ENCODE peak calls at places on chromosomes 3 and 15, in eight cellular contexts. One of them, this sample, is unnamed.

GRCh38 chr3:194806991-194807685 is 121.5 kb downstream of the FAM43A start:
- DNase-seq in breast epithelium: no peak
- DNase-seq in OCI-LY7: no peak
- DNase-seq in DND-41: no peak
- DNase-seq in nephron progenitor cell: no peak
- DNase-seq in activated B cell treated with CpG ODN at 0.5 μM for 24 hours: no peak
- DNase-seq in dorsolateral prefrontal cortex: no peak
- DNase-seq in PC-3: no peak
- DNase-seq in this sample: no peak

GRCh38 chr15:82810061-82810862 is 834 bp downstream of the WHAMM start:
- DNase-seq in breast epithelium: no peak
- DNase-seq in OCI-LY7: peak
- DNase-seq in DND-41: peak
- DNase-seq in nephron progenitor cell: peak
- DNase-seq in activated B cell treated with CpG ODN at 0.5 μM for 24 hours: no peak
- DNase-seq in dorsolateral prefrontal cortex: no peak
- DNase-seq in PC-3: peak
- DNase-seq in this sample: peak

GRCh38 chr15:39084683-39085530 is 496.0 kb upstream of the THBS1 start:
- DNase-seq in breast epithelium: no peak
- DNase-seq in OCI-LY7: no peak
- DNase-seq in DND-41: no peak
- DNase-seq in nephron progenitor cell: no peak
- DNase-seq in activated B cell treated with CpG ODN at 0.5 μM for 24 hours: no peak
- DNase-seq in dorsolateral prefrontal cortex: peak
- DNase-seq in PC-3: no peak
- DNase-seq in this sample: peak

GRCh38 chr15:35980719-35981118 is 434.8 kb upstream of the DPH6 start:
- DNase-seq in breast epithelium: no peak
- DNase-seq in OCI-LY7: no peak
- DNase-seq in DND-41: no peak
- DNase-seq in nephron progenitor cell: no peak
- DNase-seq in activated B cell treated with CpG ODN at 0.5 μM for 24 hours: no peak
- DNase-seq in dorsolateral prefrontal cortex: no peak
- DNase-seq in PC-3: peak
- DNase-seq in this sample: no peak

GRCh38 chr3:122519693-122520092 is 5.0 kb upstream of the KPNA1 start:
- DNase-seq in breast epithelium: no peak
- DNase-seq in OCI-LY7: no peak
- DNase-seq in DND-41: no peak
- DNase-seq in nephron progenitor cell: no peak
- DNase-seq in activated B cell treated with CpG ODN at 0.5 μM for 24 hours: no peak
- DNase-seq in dorsolateral prefrontal cortex: no peak
- DNase-seq in PC-3: peak
- DNase-seq in this sample: no peak

GRCh38 chr15:48177383-48177874 is 666 bp downstream of the MYEF2 start:
- DNase-seq in breast epithelium: no peak
- DNase-seq in OCI-LY7: peak
- DNase-seq in DND-41: no peak
- DNase-seq in nephron progenitor cell: no peak
- DNase-seq in activated B cell treated with CpG ODN at 0.5 μM for 24 hours: no peak
- DNase-seq in dorsolateral prefrontal cortex: no peak
- DNase-seq in PC-3: peak
- DNase-seq in this sample: peak

GRCh38 chr3:32106929-32107362 is 526 bp downstream of the GPD1L start:
- DNase-seq in breast epithelium: peak
- DNase-seq in OCI-LY7: peak
- DNase-seq in DND-41: no peak
- DNase-seq in nephron progenitor cell: no peak
- DNase-seq in activated B cell treated with CpG ODN at 0.5 μM for 24 hours: no peak
- DNase-seq in dorsolateral prefrontal cortex: peak
- DNase-seq in PC-3: peak
- DNase-seq in this sample: peak

GRCh38 chr3:124639406-124640237 is 90.6 kb upstream of the UMPS start:
- DNase-seq in breast epithelium: no peak
- DNase-seq in OCI-LY7: no peak
- DNase-seq in DND-41: peak
- DNase-seq in nephron progenitor cell: no peak
- DNase-seq in activated B cell treated with CpG ODN at 0.5 μM for 24 hours: no peak
- DNase-seq in dorsolateral prefrontal cortex: no peak
- DNase-seq in PC-3: no peak
- DNase-seq in this sample: peak

GRCh38 chr3:15860014-15860934 is 62.5 kb upstream of the ANKRD28 start:
- DNase-seq in breast epithelium: peak
- DNase-seq in OCI-LY7: peak
- DNase-seq in DND-41: no peak
- DNase-seq in nephron progenitor cell: peak
- DNase-seq in activated B cell treated with CpG ODN at 0.5 μM for 24 hours: peak
- DNase-seq in dorsolateral prefrontal cortex: peak
- DNase-seq in PC-3: peak
- DNase-seq in this sample: peak

GRCh38 chr3:184568918-184569829 is 7.6 kb downstream of the EPHB3 start:
- DNase-seq in breast epithelium: peak
- DNase-seq in OCI-LY7: no peak
- DNase-seq in DND-41: no peak
- DNase-seq in nephron progenitor cell: peak
- DNase-seq in activated B cell treated with CpG ODN at 0.5 μM for 24 hours: no peak
- DNase-seq in dorsolateral prefrontal cortex: peak
- DNase-seq in PC-3: peak
- DNase-seq in this sample: no peak

GRCh38 chr15:36126194-36126593 is 453.2 kb upstream of the CDIN1 start:
- DNase-seq in breast epithelium: no peak
- DNase-seq in OCI-LY7: no peak
- DNase-seq in DND-41: no peak
- DNase-seq in nephron progenitor cell: no peak
- DNase-seq in activated B cell treated with CpG ODN at 0.5 μM for 24 hours: no peak
- DNase-seq in dorsolateral prefrontal cortex: peak
- DNase-seq in PC-3: no peak
- DNase-seq in this sample: no peak

GRCh38 chr3:8507496-8507895 is 5.9 kb downstream of the LMCD1 start:
- DNase-seq in breast epithelium: no peak
- DNase-seq in OCI-LY7: peak
- DNase-seq in DND-41: no peak
- DNase-seq in nephron progenitor cell: no peak
- DNase-seq in activated B cell treated with CpG ODN at 0.5 μM for 24 hours: no peak
- DNase-seq in dorsolateral prefrontal cortex: no peak
- DNase-seq in PC-3: no peak
- DNase-seq in this sample: peak

GRCh38 chr3:14791343-14791945 is 27.3 kb upstream of the FGD5 start:
- DNase-seq in breast epithelium: peak
- DNase-seq in OCI-LY7: peak
- DNase-seq in DND-41: peak
- DNase-seq in nephron progenitor cell: peak
- DNase-seq in activated B cell treated with CpG ODN at 0.5 μM for 24 hours: no peak
- DNase-seq in dorsolateral prefrontal cortex: no peak
- DNase-seq in PC-3: peak
- DNase-seq in this sample: peak

GRCh38 chr3:167884481-167884880 is 149.0 kb downstream of the SERPINI1 start:
- DNase-seq in breast epithelium: no peak
- DNase-seq in OCI-LY7: no peak
- DNase-seq in DND-41: no peak
- DNase-seq in nephron progenitor cell: no peak
- DNase-seq in activated B cell treated with CpG ODN at 0.5 μM for 24 hours: no peak
- DNase-seq in dorsolateral prefrontal cortex: no peak
- DNase-seq in PC-3: no peak
- DNase-seq in this sample: no peak

GRCh38 chr3:167885277-167885676 is 149.8 kb downstream of the SERPINI1 start:
- DNase-seq in breast epithelium: no peak
- DNase-seq in OCI-LY7: no peak
- DNase-seq in DND-41: no peak
- DNase-seq in nephron progenitor cell: no peak
- DNase-seq in activated B cell treated with CpG ODN at 0.5 μM for 24 hours: no peak
- DNase-seq in dorsolateral prefrontal cortex: no peak
- DNase-seq in PC-3: no peak
- DNase-seq in this sample: no peak

GRCh38 chr3:167883452-167883851 is 147.9 kb downstream of the SERPINI1 start:
- DNase-seq in breast epithelium: no peak
- DNase-seq in OCI-LY7: no peak
- DNase-seq in DND-41: no peak
- DNase-seq in nephron progenitor cell: no peak
- DNase-seq in activated B cell treated with CpG ODN at 0.5 μM for 24 hours: no peak
- DNase-seq in dorsolateral prefrontal cortex: no peak
- DNase-seq in PC-3: no peak
- DNase-seq in this sample: no peak

GRCh38 chr3:167880183-167880582 is 144.7 kb downstream of the SERPINI1 start:
- DNase-seq in breast epithelium: no peak
- DNase-seq in OCI-LY7: no peak
- DNase-seq in DND-41: no peak
- DNase-seq in nephron progenitor cell: no peak
- DNase-seq in activated B cell treated with CpG ODN at 0.5 μM for 24 hours: no peak
- DNase-seq in dorsolateral prefrontal cortex: no peak
- DNase-seq in PC-3: no peak
- DNase-seq in this sample: no peak

DNA sequence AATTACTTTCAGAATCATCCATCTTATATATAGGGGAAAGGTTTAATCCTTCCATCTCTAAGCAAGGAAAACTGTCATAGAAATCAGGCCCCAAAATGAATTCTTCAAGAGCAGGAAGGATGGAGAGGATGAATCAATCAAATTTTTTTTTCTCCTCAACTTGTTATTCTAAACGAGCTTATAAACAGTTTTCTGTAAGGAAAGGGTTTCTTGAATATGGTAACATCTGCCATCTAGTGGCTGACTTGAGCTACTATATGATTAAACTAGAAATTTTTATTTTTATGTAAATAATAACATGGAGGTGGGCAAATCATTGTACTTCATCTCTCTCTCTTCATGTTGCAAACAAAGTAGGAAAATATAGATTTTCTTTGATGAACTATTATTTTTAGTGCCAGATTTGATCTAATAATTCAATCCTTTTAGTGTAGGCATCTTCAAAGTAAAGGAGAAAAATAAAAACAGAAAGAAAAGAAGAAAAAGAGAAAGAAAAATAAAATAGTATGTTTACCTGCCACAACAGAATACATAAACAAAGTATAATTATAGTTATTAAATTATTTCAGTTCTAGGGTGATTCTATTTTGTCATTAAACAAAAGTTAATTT is 146.6 kb downstream of the SERPINI1 start:
- DNase-seq in breast epithelium: no peak
- DNase-seq in OCI-LY7: peak
- DNase-seq in DND-41: no peak
- DNase-seq in nephron progenitor cell: no peak
- DNase-seq in activated B cell treated with CpG ODN at 0.5 μM for 24 hours: no peak
- DNase-seq in dorsolateral prefrontal cortex: no peak
- DNase-seq in PC-3: peak
- DNase-seq in this sample: peak
- TF ChIP-seq CTCF in breast epithelium: peak
- TF ChIP-seq CTCF in OCI-LY7: peak
- TF ChIP-seq CTCF in DND-41: peak
- TF ChIP-seq CTCF in nephron progenitor cell: peak
- TF ChIP-seq CTCF in activated B cell treated with CpG ODN at 0.5 μM for 24 hours: peak
- TF ChIP-seq CTCF in dorsolateral prefrontal cortex: peak
- TF ChIP-seq CTCF in PC-3: peak
- TF ChIP-seq CTCF in this sample: peak

GRCh38 chr3:34011171-34012101 is 213.0 kb downstream of the PDCD6IP start:
- DNase-seq in breast epithelium: no peak
- DNase-seq in OCI-LY7: peak
- DNase-seq in DND-41: no peak
- DNase-seq in nephron progenitor cell: no peak
- DNase-seq in activated B cell treated with CpG ODN at 0.5 μM for 24 hours: no peak
- DNase-seq in dorsolateral prefrontal cortex: no peak
- DNase-seq in PC-3: peak
- DNase-seq in this sample: peak
- TF ChIP-seq CTCF in breast epithelium: no peak
- TF ChIP-seq CTCF in OCI-LY7: peak
- TF ChIP-seq CTCF in DND-41: peak
- TF ChIP-seq CTCF in nephron progenitor cell: no peak
- TF ChIP-seq CTCF in activated B cell treated with CpG ODN at 0.5 μM for 24 hours: no peak
- TF ChIP-seq CTCF in dorsolateral prefrontal cortex: no peak
- TF ChIP-seq CTCF in PC-3: peak
- TF ChIP-seq CTCF in this sample: peak

GRCh38 chr15:69502470-69503045 is 49.9 kb downstream of the RPLP1 start:
- DNase-seq in breast epithelium: no peak
- DNase-seq in OCI-LY7: no peak
- DNase-seq in DND-41: no peak
- DNase-seq in nephron progenitor cell: no peak
- DNase-seq in activated B cell treated with CpG ODN at 0.5 μM for 24 hours: no peak
- DNase-seq in dorsolateral prefrontal cortex: no peak
- DNase-seq in PC-3: no peak
- DNase-seq in this sample: no peak
- TF ChIP-seq CTCF in breast epithelium: peak
- TF ChIP-seq CTCF in OCI-LY7: peak
- TF ChIP-seq CTCF in DND-41: no peak
- TF ChIP-seq CTCF in nephron progenitor cell: no peak
- TF ChIP-seq CTCF in activated B cell treated with CpG ODN at 0.5 μM for 24 hours: no peak
- TF ChIP-seq CTCF in dorsolateral prefrontal cortex: no peak
- TF ChIP-seq CTCF in PC-3: peak
- TF ChIP-seq CTCF in this sample: peak

GRCh38 chr3:11529281-11529680 is 114.4 kb downstream of the VGLL4 start:
- DNase-seq in breast epithelium: no peak
- DNase-seq in OCI-LY7: no peak
- DNase-seq in DND-41: no peak
- DNase-seq in nephron progenitor cell: no peak
- DNase-seq in activated B cell treated with CpG ODN at 0.5 μM for 24 hours: no peak
- DNase-seq in dorsolateral prefrontal cortex: no peak
- DNase-seq in PC-3: no peak
- DNase-seq in this sample: no peak

GRCh38 chr3:11534011-11534782 is 109.5 kb downstream of the VGLL4 start:
- DNase-seq in breast epithelium: no peak
- DNase-seq in OCI-LY7: no peak
- DNase-seq in DND-41: no peak
- DNase-seq in nephron progenitor cell: no peak
- DNase-seq in activated B cell treated with CpG ODN at 0.5 μM for 24 hours: no peak
- DNase-seq in dorsolateral prefrontal cortex: no peak
- DNase-seq in PC-3: no peak
- DNase-seq in this sample: no peak

GRCh38 chr3:11532865-11533490 is 110.7 kb downstream of the VGLL4 start:
- DNase-seq in breast epithelium: peak
- DNase-seq in OCI-LY7: no peak
- DNase-seq in DND-41: no peak
- DNase-seq in nephron progenitor cell: no peak
- DNase-seq in activated B cell treated with CpG ODN at 0.5 μM for 24 hours: no peak
- DNase-seq in dorsolateral prefrontal cortex: no peak
- DNase-seq in PC-3: no peak
- DNase-seq in this sample: no peak

GRCh38 chr3:11534783-11535081 is 109.0 kb downstream of the VGLL4 start:
- DNase-seq in breast epithelium: no peak
- DNase-seq in OCI-LY7: no peak
- DNase-seq in DND-41: no peak
- DNase-seq in nephron progenitor cell: no peak
- DNase-seq in activated B cell treated with CpG ODN at 0.5 μM for 24 hours: no peak
- DNase-seq in dorsolateral prefrontal cortex: no peak
- DNase-seq in PC-3: no peak
- DNase-seq in this sample: no peak

GRCh38 chr3:11530153-11530721 is 113.5 kb downstream of the VGLL4 start:
- DNase-seq in breast epithelium: no peak
- DNase-seq in OCI-LY7: no peak
- DNase-seq in DND-41: no peak
- DNase-seq in nephron progenitor cell: peak
- DNase-seq in activated B cell treated with CpG ODN at 0.5 μM for 24 hours: no peak
- DNase-seq in dorsolateral prefrontal cortex: peak
- DNase-seq in PC-3: no peak
- DNase-seq in this sample: no peak
- TF ChIP-seq CTCF in breast epithelium: no peak
- TF ChIP-seq CTCF in OCI-LY7: no peak
- TF ChIP-seq CTCF in DND-41: no peak
- TF ChIP-seq CTCF in nephron progenitor cell: no peak
- TF ChIP-seq CTCF in activated B cell treated with CpG ODN at 0.5 μM for 24 hours: no peak
- TF ChIP-seq CTCF in dorsolateral prefrontal cortex: no peak
- TF ChIP-seq CTCF in PC-3: no peak
- TF ChIP-seq CTCF in this sample: no peak